ENCODE peak calls at places on chromosomes 4 and X, in four cellular contexts. G, D, M and J are unnamed samples.

GRCh38 chr4:127686656-127687055 is 43.5 kb upstream of the SLC25A31 start:
- DNase-seq in M (no peak), D (no peak), G (no peak), J (no peak)

GRCh38 chrX:129403974-129404669 is 119.2 kb downstream of the SMARCA1 start:
- DNase-seq in D (no peak), G (no peak), M (no peak), J (no peak)

GRCh38 chrX:131063613-131064012 is 5.5 kb downstream of the ARHGAP36 start:
- DNase-seq in M (no peak), G (no peak), D (no peak), J (no peak)

GRCh38 chr4:44342800-44343199 is 105.8 kb downstream of the KCTD8 start:
- DNase-seq in D (no peak), G (no peak), M (no peak), J (no peak)

GRCh38 chr4:110876866-110877265 is 254.0 kb upstream of the PITX2 start:
- DNase-seq in G (no peak), M (no peak), D (no peak), J (no peak)

GRCh38 chr4:53595823-53596222 is 4.5 kb upstream of the LNX1 start:
- DNase-seq in G (no peak), D (no peak), M (no peak), J (no peak)

GRCh38 chr4:126223784-126224407 is 909.1 kb downstream of the FAT4 start:
- DNase-seq in M (peak; percentile 13), D (no peak), G (no peak), J (peak; percentile 1)

GRCh38 chrX:139077303-139078131 is 366.0 kb upstream of the FGF13 start:
- DNase-seq in M (no peak), G (no peak), D (no peak), J (no peak)

GRCh38 chrX:15418041-15418706 is 34.0 kb upstream of the VEGFD start:
- DNase-seq in G (no peak), M (no peak), D (no peak), J (no peak)

GRCh38 chr4:62225972-62226371 is 1025.8 kb downstream of the ADGRL3 start:
- DNase-seq in M (no peak), D (no peak), G (no peak), J (no peak)

GRCh38 chr4:125105561-125105960 is 209.2 kb upstream of the FAT4 start:
- DNase-seq in G (no peak), M (no peak), D (no peak), J (no peak)

GRCh38 chrX:16610121-16610565 is 39.8 kb upstream of the S100G start:
- DNase-seq in M (no peak), D (no peak), G (no peak), J (no peak)

GRCh38 chr4:60948008-60948407 is 252.1 kb upstream of the ADGRL3 start:
- DNase-seq in G (no peak), D (no peak), M (no peak), J (no peak)

GRCh38 chr4:119010909-119011606 is 122.4 kb downstream of the SYNPO2 start:
- DNase-seq in M (no peak), G (no peak), D (no peak), J (no peak)

GRCh38 chr4:88989990-88990389 is 67.0 kb downstream of the FAM13A start:
- DNase-seq in D (no peak), M (no peak), G (no peak), J (no peak)

GRCh38 chr4:89307446-89308160 is at the start of gene GPRIN3:
- DNase-seq in M (no peak), D (no peak), G (no peak), J (no peak)

GRCh38 chr4:71293705-71294104 is 45.1 kb upstream of the SLC4A4 start:
- DNase-seq in G (no peak), D (no peak), M (no peak), J (no peak)

GRCh38 chr4:82380344-82380743 is 6.6 kb upstream of the HNRNPD start:
- DNase-seq in G (no peak), M (no peak), D (no peak), J (no peak)

GRCh38 chr4:526971-527460 is 28.0 kb downstream of the PIGG start:
- DNase-seq in G (no peak), M (no peak), D (no peak), J (no peak)

GRCh38 chr4:106676173-106676921 is 307.8 kb upstream of the GIMD1 start:
- DNase-seq in G (no peak), M (no peak), D (no peak), J (no peak)

GRCh38 chr4:106670911-106671310 is 302.3 kb upstream of the GIMD1 start:
- DNase-seq in G (no peak), D (no peak), M (no peak), J (no peak)

GRCh38 chr4:106671711-106672110 is 303.1 kb upstream of the GIMD1 start:
- DNase-seq in G (no peak), M (no peak), D (no peak), J (no peak)
- TF ChIP-seq HDAC6 in G (no peak), M (no peak), D (no peak), J (no peak)

GRCh38 chr4:8292388-8293107 is 23.0 kb downstream of the HTRA3 start:
- DNase-seq in D (no peak), G (no peak), M (no peak), J (no peak)
- TF ChIP-seq HDAC6 in D (no peak), G (no peak), M (no peak), J (no peak)

GRCh38 chrX:39577206-39577605 is 520.6 kb downstream of the BCOR start:
- DNase-seq in D (no peak), M (no peak), G (no peak), J (no peak)

GRCh38 chrX:39580043-39580442 is 517.7 kb downstream of the BCOR start:
- DNase-seq in G (no peak), D (no peak), M (no peak), J (no peak)

GRCh38 chrX:39582091-39582490 is 515.7 kb downstream of the BCOR start:
- DNase-seq in D (no peak), G (no peak), M (no peak), J (no peak)

GRCh38 chrX:39576081-39576701 is 521.6 kb downstream of the BCOR start:
- DNase-seq in G (no peak), D (no peak), M (no peak), J (no peak)

DNA sequence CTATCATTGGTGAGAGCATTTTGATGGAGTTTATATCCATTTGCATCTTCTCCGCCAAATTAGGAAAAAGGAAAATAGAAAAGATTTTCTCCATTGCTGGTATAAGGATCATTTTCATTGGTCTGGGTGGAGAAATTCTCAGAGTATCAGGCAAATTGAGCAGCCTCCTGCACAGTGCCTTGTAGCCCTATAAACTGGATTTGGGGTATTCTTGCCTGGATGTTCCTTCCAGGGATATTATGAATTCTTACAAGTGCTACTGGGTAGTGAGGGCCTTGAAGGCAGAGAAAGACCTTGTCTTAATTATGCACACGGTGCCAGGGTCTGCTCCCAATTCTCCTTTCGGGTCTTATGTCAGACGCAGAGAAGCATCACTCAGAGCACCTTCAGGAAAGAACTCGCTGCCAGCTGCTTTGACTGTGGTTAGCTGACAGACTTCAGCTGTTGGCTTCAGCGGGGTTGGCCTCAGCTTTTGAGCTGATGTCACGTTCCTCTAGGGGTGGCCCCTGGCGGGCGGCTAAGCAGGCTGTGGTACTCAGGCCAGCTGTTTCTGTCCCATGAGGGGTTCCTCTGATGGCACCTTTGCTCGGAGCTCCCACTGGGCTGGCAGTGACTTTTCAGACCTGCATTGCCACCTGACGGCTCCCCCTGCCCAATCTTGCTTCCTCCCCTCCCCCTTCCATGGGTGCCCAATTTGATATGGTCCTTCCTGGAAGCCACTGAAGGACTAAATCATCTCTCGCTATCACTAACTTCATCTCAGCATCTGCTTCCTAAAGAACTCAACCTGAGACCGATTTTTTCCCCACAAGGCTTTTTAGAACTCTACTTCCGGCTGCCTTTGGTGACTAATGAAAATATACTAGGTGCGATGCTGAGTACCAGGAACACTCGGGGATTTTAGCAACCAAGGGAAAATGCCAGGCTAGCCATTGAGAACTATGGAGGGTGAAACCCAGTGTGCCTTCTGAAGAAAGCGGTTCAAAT is 519.5 kb downstream of the BCOR start:
- DNase-seq in D (peak; percentile 68), G (no peak), M (no peak), J (no peak)
- TF ChIP-seq HDAC6 in D (no peak), G (no peak), M (no peak), J (no peak)

DNA sequence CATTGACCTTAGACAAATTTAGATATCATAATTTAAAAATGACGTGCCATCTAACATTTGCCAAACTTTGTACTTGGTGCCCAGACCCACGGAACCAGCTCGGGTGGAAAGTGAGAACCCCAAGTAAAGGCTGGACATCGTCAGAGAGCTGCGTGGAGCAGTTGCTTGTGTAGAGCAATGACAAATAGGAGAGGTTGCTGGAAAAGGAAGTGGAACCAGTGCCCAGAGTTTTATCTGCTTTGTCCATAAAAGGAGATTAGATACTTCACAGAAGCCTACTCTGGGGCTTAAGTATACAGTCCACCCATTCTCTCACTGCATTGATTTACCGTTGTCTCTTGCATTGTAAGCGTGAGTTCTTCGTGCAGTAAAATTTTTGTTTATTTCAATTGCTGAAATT is 5.4 kb upstream of the TBC1D1 start:
- DNase-seq in M (no peak), G (no peak), D (no peak), J (no peak)
- TF ChIP-seq HDAC6 in M (no peak), G (no peak), D (no peak), J (no peak)

DNA sequence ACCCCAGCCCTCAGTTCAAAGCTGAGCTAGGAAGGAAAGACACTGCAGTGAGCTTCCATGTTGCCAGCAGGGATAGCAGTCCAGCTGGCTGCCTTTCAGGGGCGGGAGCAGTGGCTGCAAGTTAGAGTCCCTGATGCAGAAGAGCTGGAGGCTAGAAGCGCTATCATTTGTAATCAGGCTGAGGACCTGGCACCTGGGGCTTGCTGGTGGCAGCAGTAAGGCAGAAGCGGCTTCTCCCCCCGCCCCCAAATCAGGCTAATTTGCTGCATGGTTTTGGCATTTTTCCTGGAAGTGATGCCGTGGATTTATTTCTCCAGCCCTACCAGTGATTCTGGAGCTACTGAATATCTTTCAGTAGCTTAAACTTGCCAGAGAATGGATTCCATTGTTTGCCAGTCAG is 203.3 kb downstream of the CLCN4 start:
- DNase-seq in M (no peak), D (no peak), G (no peak), J (no peak)
- TF ChIP-seq HDAC6 in M (no peak), D (no peak), G (no peak), J (no peak)

GRCh38 chr4:38132140-38132673 is 172.0 kb downstream of the PTTG2 start:
- DNase-seq in M (no peak), D (peak; percentile 100), G (no peak), J (no peak)
- TF ChIP-seq HDAC6 in M (no peak), D (no peak), G (no peak), J (no peak)

GRCh38 chr4:8070751-8071718 is 87.6 kb downstream of the ABLIM2 start:
- DNase-seq in M (no peak), G (no peak), D (no peak), J (no peak)

GRCh38 chr4:8067274-8067936 is 91.2 kb downstream of the ABLIM2 start:
- DNase-seq in M (no peak), G (no peak), D (no peak), J (no peak)

GRCh38 chr4:8069102-8069752 is 89.4 kb downstream of the ABLIM2 start:
- DNase-seq in M (no peak), D (no peak), G (no peak), J (no peak)

GRCh38 chr4:8066336-8066931 is 92.2 kb downstream of the ABLIM2 start:
- DNase-seq in D (no peak), G (no peak), M (no peak), J (no peak)

GRCh38 chr4:8067945-8068894 is 90.4 kb downstream of the ABLIM2 start:
- DNase-seq in M (no peak), G (no peak), D (no peak), J (no peak)
- TF ChIP-seq HDAC6 in M (no peak), G (no peak), D (no peak), J (no peak)

GRCh38 chrX:74382613-74383012 is 38.7 kb upstream of the SLC16A2 start:
- DNase-seq in G (peak; percentile 17), D (peak; percentile 3), M (peak; percentile 58), J (peak; percentile 29)
- TF ChIP-seq HDAC6 in G (no peak), D (no peak), M (no peak), J (no peak)

GRCh38 chr4:41061482-41062185 is 152.7 kb downstream of the APBB2 start:
- DNase-seq in G (no peak), M (no peak), D (no peak), J (no peak)
- TF ChIP-seq HDAC6 in G (no peak), M (no peak), D (no peak), J (no peak)